ENCODE peak calls at places on chromosome 19, in seven cellular contexts. G is HuH-7, I is cardiac muscle cell, D is WTC11, W is mesenchymal stem cell, M is germinal center, P is sigmoid colon. R is an unnamed sample.

GRCh38 chr19:11849264-11849615 is 714 bp downstream of the ZNF439 start:
- DNase-seq in G (no peak), I (no peak), D (no peak), W (no peak), M (peak), P (no peak), R (no peak)

GRCh38 chr19:28731577-28731976 is 481.4 kb downstream of the UQCRFS1 start:
- DNase-seq in G (no peak), I (no peak), D (no peak), W (no peak), M (no peak), P (no peak), R (no peak)

GRCh38 chr19:51724543-51724942 is 752 bp upstream of the HAS1 start:
- DNase-seq in G (no peak), I (peak), D (no peak), W (no peak), M (no peak), P (peak), R (no peak)

GRCh38 chr19:33904681-33905080 is 108.0 kb downstream of the KCTD15 start:
- DNase-seq in G (no peak), I (peak), D (peak), W (no peak), M (no peak), P (no peak), R (no peak)

GRCh38 chr19:49807174-49807830 is 5.8 kb downstream of the FUZ start:
- DNase-seq in G (no peak), I (no peak), D (no peak), W (no peak), M (peak), P (no peak), R (no peak)

GRCh38 chr19:58581227-58582141 is 8.3 kb upstream of the MZF1 start:
- DNase-seq in G (peak), I (peak), D (peak), W (peak), M (peak), P (peak), R (peak)

GRCh38 chr19:1089891-1090290 is 5.3 kb downstream of the POLR2E start:
- DNase-seq in G (no peak), I (no peak), D (no peak), W (no peak), M (no peak), P (no peak), R (no peak)

GRCh38 chr19:54338521-54338920 is 441 bp downstream of the LILRA4 start:
- DNase-seq in G (no peak), I (no peak), D (no peak), W (no peak), M (no peak), P (no peak), R (no peak)

GRCh38 chr19:1260749-1261511 is 8.2 kb upstream of the CIRBP start:
- DNase-seq in G (peak), I (peak), D (peak), W (peak), M (peak), P (peak), R (peak)

GRCh38 chr19:48230555-48231129 is 25.1 kb downstream of the CARD8 start:
- DNase-seq in G (no peak), I (no peak), D (no peak), W (no peak), M (no peak), P (no peak), R (no peak)

GRCh38 chr19:45293682-45294081 is 29.0 kb downstream of the CKM start:
- DNase-seq in G (no peak), I (no peak), D (no peak), W (no peak), M (no peak), P (no peak), R (no peak)

GRCh38 chr19:45668342-45668871 is 386 bp downstream of the GIPR start:
- DNase-seq in G (no peak), I (no peak), D (no peak), W (no peak), M (peak), P (no peak), R (no peak)

GRCh38 chr19:2345794-2346663 is 14.0 kb upstream of the TMPRSS9 start:
- DNase-seq in G (no peak), I (peak), D (no peak), W (no peak), M (no peak), P (no peak), R (no peak)